ENCODE peak calls at places on chromosomes 12 and 14, in five cellular contexts. S is pancreas, Z is BJ, H is HFF-Myc, M is fibroblast of lung. F is an unnamed sample.

GRCh38 chr14:80278293-80279037 is 67.2 kb upstream of the DIO2 start:
- DNase-seq in S (no peak), M (peak), H (no peak), Z (no peak), F (no peak)

GRCh38 chr14:46574236-46574970 is 77.2 kb downstream of the RPL10L start:
- DNase-seq in M (peak), S (no peak), H (no peak), Z (no peak), F (no peak)

GRCh38 chr12:52900166-52900895 is 4.5 kb downstream of the KRT8 start:
- DNase-seq in H (no peak), S (no peak), Z (no peak), M (no peak), F (no peak)

GRCh38 chr12:116662612-116663144 is 75.2 kb downstream of the SPRING1 start:
- DNase-seq in M (peak), H (no peak), S (peak), Z (no peak), F (no peak)

GRCh38 chr14:47150267-47150666 is 498.7 kb upstream of the RPL10L start:
- DNase-seq in Z (no peak), H (no peak), M (peak), S (no peak), F (no peak)

GRCh38 chr12:54988402-54989054 is 4.0 kb upstream of the TESPA1 start:
- DNase-seq in M (peak), H (no peak), S (peak), Z (no peak), F (no peak)

GRCh38 chr14:87255046-87255445 is 737.9 kb downstream of the GALC start:
- DNase-seq in H (no peak), M (no peak), Z (no peak), S (no peak), F (no peak)

GRCh38 chr12:92178340-92178739 is 32.7 kb upstream of the BTG1 start:
- DNase-seq in S (no peak), H (no peak), M (no peak), Z (no peak), F (no peak)

GRCh38 chr12:32533971-32534590 is 134.7 kb downstream of the FGD4 start:
- DNase-seq in Z (peak), H (peak), M (peak), S (no peak), F (peak)

GRCh38 chr14:23446291-23446851 is 10.9 kb upstream of the MYH7 start:
- DNase-seq in M (no peak), S (peak), H (no peak), Z (no peak), F (no peak)

GRCh38 chr12:26651566-26652188 is 181.3 kb downstream of the ITPR2 start:
- DNase-seq in M (peak), S (no peak), Z (no peak), H (peak), F (peak)

GRCh38 chr14:94451091-94451751 is 1.4 kb downstream of the SERPINA11 start:
- DNase-seq in M (no peak), H (no peak), S (no peak), Z (no peak), F (no peak)

GRCh38 chr14:78399316-78399889 is 229.2 kb downstream of the NRXN3 start:
- DNase-seq in H (no peak), Z (no peak), M (peak), S (no peak), F (no peak)

GRCh38 chr14:75906680-75907280 is 75.0 kb downstream of the TGFB3 start:
- DNase-seq in M (peak), S (peak), Z (no peak), H (peak), F (peak)

GRCh38 chr14:67674139-67674479 is 323 bp downstream of the VTI1B start:
- DNase-seq in H (no peak), M (peak), Z (no peak), S (peak), F (peak)

GRCh38 chr14:73209943-73210342 is 27.4 kb upstream of the PAPLN start:
- DNase-seq in S (no peak), H (no peak), M (peak), Z (no peak), F (no peak)

GRCh38 chr12:102095677-102096263 is 24.1 kb downstream of the NUP37 start:
- DNase-seq in Z (no peak), S (no peak), H (no peak), M (peak), F (peak)

GRCh38 chr12:43847427-43847826 is 11.5 kb downstream of the TMEM117 start:
- DNase-seq in Z (peak), M (peak), S (no peak), H (no peak), F (no peak)

GRCh38 chr12:113086249-113087164 is 30.0 kb downstream of the DTX1 start:
- DNase-seq in H (no peak), M (no peak), Z (no peak), S (no peak), F (no peak)

GRCh38 chr12:91743727-91744126 is 401.9 kb downstream of the BTG1 start:
- DNase-seq in M (no peak), S (no peak), H (no peak), Z (no peak), F (no peak)

GRCh38 chr14:24885410-24885913 is 164.5 kb downstream of the STXBP6 start:
- DNase-seq in M (no peak), S (no peak), H (no peak), Z (no peak), F (no peak)

GRCh38 chr12:76554411-76555225 is 5.0 kb downstream of the OSBPL8 start:
- DNase-seq in S (no peak), Z (no peak), H (no peak), M (no peak), F (no peak)

GRCh38 chr14:79077096-79077495 is 906.9 kb downstream of the NRXN3 start:
- DNase-seq in M (no peak), S (no peak), H (no peak), Z (no peak), F (no peak)

GRCh38 chr14:31154956-31155355 is 52.6 kb downstream of the HECTD1 start:
- DNase-seq in M (peak), S (no peak), Z (no peak), H (no peak), F (no peak)

GRCh38 chr12:94621662-94622359 is 28.5 kb downstream of the TMCC3 start:
- DNase-seq in H (no peak), M (peak), S (no peak), Z (no peak), F (peak)

GRCh38 chr14:103549361-103550311 is 12.8 kb downstream of the BAG5 start:
- DNase-seq in Z (no peak), M (no peak), S (peak), H (no peak), F (no peak)

GRCh38 chr14:104542871-104543830 is 36.4 kb upstream of the C14orf180 start:
- DNase-seq in H (no peak), M (no peak), S (peak), Z (no peak), F (no peak)

GRCh38 chr14:21197418-21198205 is 41.7 kb upstream of the OR5AU1 start:
- DNase-seq in H (no peak), Z (no peak), S (no peak), M (no peak), F (no peak)

GRCh38 chr14:53399057-53399456 is 245.9 kb upstream of the DDHD1 start:
- DNase-seq in S (no peak), Z (no peak), M (peak), H (no peak), F (no peak)
- TF ChIP-seq CTCF in S (no peak), Z (peak), M (peak), H (no peak), F (no peak)

DNA sequence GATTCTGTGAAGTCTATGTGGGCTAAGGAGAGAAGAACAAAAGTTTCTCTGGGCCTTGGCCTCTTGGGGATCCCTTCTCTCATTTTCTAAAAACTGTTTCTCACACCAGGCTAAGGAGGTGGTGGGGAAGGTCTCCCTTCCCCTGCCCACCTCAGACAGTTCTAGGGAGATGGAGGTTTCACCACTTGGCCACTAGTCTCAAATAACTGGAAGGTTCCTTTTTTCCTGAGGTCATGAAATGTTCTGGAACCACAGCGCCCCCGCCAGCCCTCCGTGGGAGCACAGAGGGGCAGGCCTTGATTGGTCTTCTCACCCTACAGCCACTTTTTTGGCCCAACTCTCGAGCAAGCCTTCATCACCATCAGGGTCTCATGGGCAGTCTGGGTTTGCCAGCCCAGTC is 12.6 kb downstream of the C12orf43 start:
- DNase-seq in Z (no peak), M (no peak), S (no peak), H (no peak), F (no peak)
- TF ChIP-seq CTCF in Z (no peak), M (no peak), S (no peak), H (no peak), F (no peak)

DNA sequence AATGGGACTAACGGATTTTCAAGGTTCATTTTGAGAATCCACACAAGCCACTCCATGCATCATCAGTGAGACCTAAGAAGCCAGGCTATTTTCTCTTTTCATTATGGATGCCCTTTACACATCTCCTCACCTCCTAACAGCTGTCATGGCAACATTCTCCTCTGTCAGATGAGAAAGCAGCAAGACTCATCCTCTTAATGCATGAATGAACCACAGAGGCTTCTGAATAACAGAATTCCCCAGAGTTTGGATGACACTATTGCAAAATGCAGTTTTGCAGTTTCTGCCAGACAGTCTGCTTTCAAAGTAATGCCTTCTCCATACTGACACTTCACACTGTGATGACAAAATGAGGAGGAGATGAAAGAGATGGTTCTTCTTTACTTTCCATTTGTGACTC is 286.7 kb upstream of the GRIP1 start:
- DNase-seq in M (peak), Z (no peak), H (no peak), S (no peak), F (no peak)
- TF ChIP-seq CTCF in M (no peak), Z (no peak), H (no peak), S (no peak), F (no peak)

GRCh38 chr12:15152864-15153263 is 68.4 kb downstream of the RERG start:
- DNase-seq in Z (no peak), H (no peak), M (peak), S (no peak), F (no peak)

GRCh38 chr12:15154108-15154507 is 67.1 kb downstream of the RERG start:
- DNase-seq in H (no peak), S (no peak), M (no peak), Z (no peak), F (no peak)

GRCh38 chr12:15151141-15152091 is 69.8 kb downstream of the RERG start:
- DNase-seq in Z (no peak), H (no peak), S (no peak), M (peak), F (no peak)

GRCh38 chr12:15155271-15155670 is 65.9 kb downstream of the RERG start:
- DNase-seq in Z (no peak), S (no peak), M (no peak), H (no peak), F (no peak)

GRCh38 chr12:15152456-15152855 is 68.8 kb downstream of the RERG start:
- DNase-seq in H (no peak), S (no peak), M (no peak), Z (no peak), F (no peak)
- TF ChIP-seq CTCF in H (peak), S (no peak), M (peak), Z (peak), F (no peak)

GRCh38 chr14:89750206-89750867 is 204.2 kb downstream of the EFCAB11 start:
- DNase-seq in Z (no peak), H (no peak), M (no peak), S (no peak), F (no peak)
- TF ChIP-seq CTCF in Z (no peak), H (no peak), M (no peak), S (no peak), F (no peak)

GRCh38 chr12:6494351-6494743 is 445 bp downstream of the NCAPD2 start:
- DNase-seq in M (no peak), H (no peak), S (no peak), Z (no peak), F (no peak)
- TF ChIP-seq CTCF in M (no peak), H (no peak), S (no peak), Z (no peak), F (no peak)

GRCh38 chr12:111274820-111275219 is 94.1 kb downstream of the PHETA1 start:
- DNase-seq in M (no peak), S (no peak), Z (no peak), H (no peak), F (no peak)
- TF ChIP-seq CTCF in M (peak), S (no peak), Z (peak), H (peak), F (peak)

GRCh38 chr12:130601327-130601726 is 114.8 kb downstream of the RIMBP2 start:
- DNase-seq in H (no peak), M (no peak), S (no peak), Z (no peak), F (no peak)
- TF ChIP-seq CTCF in H (no peak), M (no peak), S (no peak), Z (no peak), F (no peak)

GRCh38 chr14:100020623-100021022 is 44.6 kb upstream of the EVL start:
- DNase-seq in Z (no peak), M (no peak), H (no peak), S (no peak), F (no peak)

GRCh38 chr14:100028990-100029677 is 36.1 kb upstream of the EVL start:
- DNase-seq in M (peak), H (no peak), S (no peak), Z (no peak), F (no peak)

GRCh38 chr14:100027771-100028490 is 37.3 kb upstream of the EVL start:
- DNase-seq in H (no peak), S (no peak), Z (no peak), M (peak), F (no peak)

GRCh38 chr14:100022772-100023451 is 42.3 kb upstream of the EVL start:
- DNase-seq in Z (no peak), S (no peak), M (peak), H (no peak), F (peak)

GRCh38 chr14:100025111-100025510 is 40.1 kb upstream of the EVL start:
- DNase-seq in H (no peak), M (peak), S (no peak), Z (no peak), F (peak)
- TF ChIP-seq CTCF in H (peak), M (peak), S (no peak), Z (peak), F (peak)

GRCh38 chr12:50057896-50058670 is 687 bp downstream of the ASIC1 start:
- DNase-seq in Z (no peak), H (no peak), S (no peak), M (no peak), F (no peak)

GRCh38 chr12:50058743-50059312 is 1.4 kb downstream of the ASIC1 start:
- DNase-seq in H (no peak), S (no peak), M (no peak), Z (no peak), F (no peak)

GRCh38 chr12:50061172-50061571 is 3.8 kb downstream of the ASIC1 start:
- DNase-seq in H (no peak), Z (no peak), S (no peak), M (no peak), F (no peak)

GRCh38 chr12:50060120-50060468 is 2.7 kb downstream of the ASIC1 start:
- DNase-seq in Z (no peak), M (no peak), H (no peak), S (no peak), F (no peak)

DNA sequence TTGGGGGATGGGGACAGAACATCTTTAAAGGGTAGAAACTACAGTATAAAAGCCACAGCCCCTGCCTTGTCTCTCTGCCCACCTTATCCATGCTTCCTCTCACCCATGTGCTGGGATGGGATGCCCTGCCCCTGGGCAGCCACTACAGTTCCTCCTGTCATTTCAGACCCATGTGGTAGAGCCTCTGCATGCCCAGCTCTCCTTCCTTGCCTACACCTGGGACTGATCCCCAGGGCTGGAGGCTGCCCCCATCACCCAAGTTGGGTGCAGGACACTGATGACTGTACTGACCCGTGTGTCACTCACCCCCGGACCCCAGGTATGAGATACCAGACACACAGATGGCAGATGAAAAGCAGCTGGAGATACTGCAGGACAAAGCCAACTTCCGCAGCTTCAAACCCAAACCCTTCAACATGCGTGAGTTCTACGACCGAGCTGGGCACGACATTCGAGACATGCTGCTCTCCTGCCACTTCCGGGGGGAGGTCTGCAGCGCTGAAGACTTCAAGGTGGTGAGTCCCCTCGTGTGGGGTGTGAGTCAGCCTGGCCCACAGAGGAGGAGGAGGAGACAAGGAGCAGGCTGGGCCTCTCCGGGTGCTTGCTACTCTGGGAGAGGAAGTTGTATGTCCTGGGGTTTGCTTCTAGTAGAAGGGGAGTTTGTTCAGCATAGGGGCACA is 2.2 kb downstream of the ASIC1 start:
- DNase-seq in H (no peak), Z (no peak), S (no peak), M (peak), F (no peak)
- TF ChIP-seq CTCF in H (no peak), Z (no peak), S (no peak), M (no peak), F (no peak)

F was measured in GM20000.